ENCODE peak calls at places on chromosome 14, in nine cellular contexts. One of them, this sample, is unnamed. For H3K9me3, the result is how much of the 10 kb centered on the place peaks cover.

GRCh38 chr14:67620217-67620789 is 583 bp downstream of the ARG2 start:
- DNase-seq in left lung: no peak
- DNase-seq in Karpas-422: peak
- DNase-seq in thoracic aorta: no peak
- DNase-seq in transverse colon: peak
- DNase-seq in AG04450: no peak
- DNase-seq in psoas muscle: no peak
- DNase-seq in tibial artery: no peak
- DNase-seq in OCI-LY7: no peak
- DNase-seq in this sample: no peak

GRCh38 chr14:69650948-69651369 is 39.6 kb downstream of the SUSD6 start:
- DNase-seq in tibial artery: no peak
- DNase-seq in AG04450: no peak
- DNase-seq in Karpas-422: no peak
- DNase-seq in thoracic aorta: no peak
- DNase-seq in psoas muscle: no peak
- DNase-seq in OCI-LY7: no peak
- DNase-seq in transverse colon: no peak
- DNase-seq in left lung: no peak
- DNase-seq in this sample: no peak

GRCh38 chr14:73237219-73237785 is at the start of gene PAPLN:
- DNase-seq in Karpas-422: no peak
- DNase-seq in tibial artery: no peak
- DNase-seq in thoracic aorta: no peak
- DNase-seq in left lung: no peak
- DNase-seq in psoas muscle: peak
- DNase-seq in AG04450: no peak
- DNase-seq in transverse colon: peak
- DNase-seq in OCI-LY7: no peak
- DNase-seq in this sample: no peak

GRCh38 chr14:65453807-65454480 is 41.4 kb downstream of the FUT8 start:
- DNase-seq in OCI-LY7: no peak
- DNase-seq in left lung: no peak
- DNase-seq in psoas muscle: no peak
- DNase-seq in tibial artery: no peak
- DNase-seq in AG04450: no peak
- DNase-seq in transverse colon: no peak
- DNase-seq in thoracic aorta: no peak
- DNase-seq in Karpas-422: no peak
- DNase-seq in this sample: no peak

GRCh38 chr14:39704581-39704980 is 272.3 kb upstream of the FBXO33 start:
- DNase-seq in OCI-LY7: peak
- DNase-seq in Karpas-422: no peak
- DNase-seq in transverse colon: no peak
- DNase-seq in psoas muscle: no peak
- DNase-seq in AG04450: no peak
- DNase-seq in tibial artery: no peak
- DNase-seq in left lung: no peak
- DNase-seq in thoracic aorta: no peak
- DNase-seq in this sample: no peak

GRCh38 chr14:94974893-94975292 is 182.4 kb downstream of the DICER1 start:
- DNase-seq in tibial artery: no peak
- DNase-seq in Karpas-422: no peak
- DNase-seq in thoracic aorta: no peak
- DNase-seq in AG04450: no peak
- DNase-seq in transverse colon: no peak
- DNase-seq in OCI-LY7: no peak
- DNase-seq in left lung: no peak
- DNase-seq in psoas muscle: peak
- DNase-seq in this sample: no peak

GRCh38 chr14:100617715-100618693 is 30.8 kb upstream of the BEGAIN start:
- DNase-seq in Karpas-422: no peak
- DNase-seq in psoas muscle: no peak
- DNase-seq in OCI-LY7: no peak
- DNase-seq in transverse colon: peak
- DNase-seq in AG04450: no peak
- DNase-seq in tibial artery: peak
- DNase-seq in thoracic aorta: no peak
- DNase-seq in left lung: no peak
- DNase-seq in this sample: no peak

GRCh38 chr14:80388980-80389711 is 177.8 kb upstream of the DIO2 start:
- DNase-seq in Karpas-422: no peak
- DNase-seq in psoas muscle: no peak
- DNase-seq in AG04450: peak
- DNase-seq in thoracic aorta: no peak
- DNase-seq in left lung: no peak
- DNase-seq in tibial artery: no peak
- DNase-seq in OCI-LY7: no peak
- DNase-seq in transverse colon: no peak
- DNase-seq in this sample: no peak

GRCh38 chr14:75098209-75098608 is 28.6 kb downstream of the NEK9 start:
- DNase-seq in thoracic aorta: no peak
- DNase-seq in left lung: no peak
- DNase-seq in transverse colon: no peak
- DNase-seq in AG04450: no peak
- DNase-seq in OCI-LY7: no peak
- DNase-seq in tibial artery: no peak
- DNase-seq in psoas muscle: no peak
- DNase-seq in Karpas-422: no peak
- DNase-seq in this sample: no peak

GRCh38 chr14:96162741-96163140 is 41.9 kb upstream of the BDKRB2 start:
- DNase-seq in Karpas-422: no peak
- DNase-seq in left lung: no peak
- DNase-seq in thoracic aorta: no peak
- DNase-seq in psoas muscle: no peak
- DNase-seq in OCI-LY7: no peak
- DNase-seq in AG04450: no peak
- DNase-seq in transverse colon: no peak
- DNase-seq in tibial artery: no peak
- DNase-seq in this sample: no peak

GRCh38 chr14:65281991-65282908 is 130.3 kb upstream of the FUT8 start:
- DNase-seq in AG04450: no peak
- DNase-seq in left lung: no peak
- DNase-seq in tibial artery: no peak
- DNase-seq in transverse colon: no peak
- DNase-seq in psoas muscle: no peak
- DNase-seq in thoracic aorta: no peak
- DNase-seq in Karpas-422: no peak
- DNase-seq in OCI-LY7: peak
- DNase-seq in this sample: no peak

GRCh38 chr14:76773956-76774355 is 12.7 kb downstream of the VASH1 start:
- DNase-seq in thoracic aorta: no peak
- DNase-seq in Karpas-422: no peak
- DNase-seq in OCI-LY7: no peak
- DNase-seq in psoas muscle: no peak
- DNase-seq in left lung: no peak
- DNase-seq in AG04450: no peak
- DNase-seq in tibial artery: peak
- DNase-seq in transverse colon: no peak
- DNase-seq in this sample: no peak

GRCh38 chr14:23362200-23362599 is 2.8 kb downstream of the EFS start:
- DNase-seq in OCI-LY7: no peak
- DNase-seq in AG04450: no peak
- DNase-seq in tibial artery: no peak
- DNase-seq in Karpas-422: no peak
- DNase-seq in thoracic aorta: no peak
- DNase-seq in transverse colon: no peak
- DNase-seq in psoas muscle: no peak
- DNase-seq in left lung: no peak
- DNase-seq in this sample: no peak

GRCh38 chr14:33660248-33660647 is 290.6 kb downstream of the EGLN3 start:
- DNase-seq in psoas muscle: no peak
- DNase-seq in tibial artery: no peak
- DNase-seq in AG04450: no peak
- DNase-seq in left lung: no peak
- DNase-seq in Karpas-422: no peak
- DNase-seq in thoracic aorta: no peak
- DNase-seq in OCI-LY7: no peak
- DNase-seq in transverse colon: no peak
- DNase-seq in this sample: no peak

GRCh38 chr14:54829486-54830224 is 73.0 kb downstream of the GCH1 start:
- DNase-seq in psoas muscle: no peak
- DNase-seq in Karpas-422: peak
- DNase-seq in left lung: no peak
- DNase-seq in thoracic aorta: no peak
- DNase-seq in transverse colon: no peak
- DNase-seq in tibial artery: no peak
- DNase-seq in AG04450: no peak
- DNase-seq in OCI-LY7: no peak
- DNase-seq in this sample: no peak

GRCh38 chr14:45793081-45793480 is 540.1 kb upstream of the MIS18BP1 start:
- DNase-seq in Karpas-422: no peak
- DNase-seq in AG04450: no peak
- DNase-seq in psoas muscle: no peak
- DNase-seq in transverse colon: no peak
- DNase-seq in thoracic aorta: no peak
- DNase-seq in tibial artery: no peak
- DNase-seq in left lung: no peak
- DNase-seq in OCI-LY7: no peak
- DNase-seq in this sample: no peak
- H3K9me3 ChIP-seq in Karpas-422: under half
- H3K9me3 ChIP-seq in AG04450: under half
- H3K9me3 ChIP-seq in psoas muscle: under half
- H3K9me3 ChIP-seq in transverse colon: under half
- H3K9me3 ChIP-seq in thoracic aorta: under half
- H3K9me3 ChIP-seq in tibial artery: under half
- H3K9me3 ChIP-seq in left lung: under half
- H3K9me3 ChIP-seq in OCI-LY7: under half
- H3K9me3 ChIP-seq in this sample: under half

DNA sequence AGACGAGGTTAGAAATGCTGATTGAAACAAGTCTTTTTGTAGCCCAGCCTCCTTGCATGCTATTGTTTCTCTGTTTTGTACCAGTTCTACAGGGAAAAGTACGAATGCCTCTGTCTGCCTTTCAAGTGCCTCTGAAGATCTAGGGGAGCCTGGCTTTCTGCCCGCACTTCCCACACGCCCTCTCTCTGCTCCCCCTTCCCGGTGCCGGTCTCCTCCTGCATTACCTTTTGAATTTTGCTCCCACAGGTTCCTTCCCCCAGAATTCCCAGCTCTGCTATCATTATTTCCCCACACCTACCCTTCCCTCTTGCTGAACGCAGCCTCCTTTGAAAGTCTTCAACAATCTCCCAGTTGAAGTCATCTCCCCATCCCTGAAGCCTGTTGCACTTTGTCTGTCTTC is 689.7 kb downstream of the BCL11B start:
- DNase-seq in transverse colon: no peak
- DNase-seq in left lung: no peak
- DNase-seq in thoracic aorta: no peak
- DNase-seq in psoas muscle: no peak
- DNase-seq in Karpas-422: no peak
- DNase-seq in OCI-LY7: no peak
- DNase-seq in AG04450: no peak
- DNase-seq in tibial artery: no peak
- DNase-seq in this sample: no peak
- H3K9me3 ChIP-seq in transverse colon: under half
- H3K9me3 ChIP-seq in left lung: under half
- H3K9me3 ChIP-seq in thoracic aorta: under half
- H3K9me3 ChIP-seq in psoas muscle: under half
- H3K9me3 ChIP-seq in Karpas-422: under half
- H3K9me3 ChIP-seq in OCI-LY7: under half
- H3K9me3 ChIP-seq in AG04450: under half
- H3K9me3 ChIP-seq in tibial artery: under half
- H3K9me3 ChIP-seq in this sample: under half

DNA sequence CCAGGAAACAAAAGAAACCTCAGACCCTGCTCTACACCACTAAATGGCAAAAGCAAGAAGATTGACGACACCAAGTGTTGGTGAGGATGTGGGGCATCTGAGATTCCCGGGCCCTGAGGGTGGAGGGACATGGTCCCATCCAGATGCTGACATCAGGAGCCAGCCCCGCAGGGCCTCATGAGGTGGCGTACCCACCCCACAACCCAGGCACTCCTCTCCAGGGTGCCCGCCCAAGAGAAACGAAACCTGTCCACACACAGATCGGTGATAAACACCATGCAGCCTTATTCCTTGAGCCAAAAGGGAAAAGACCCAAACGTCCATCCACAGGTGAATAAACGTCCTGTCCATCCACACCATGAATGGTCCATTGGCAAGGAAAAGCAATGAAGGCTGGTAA is 54.8 kb upstream of the C14orf180 start:
- DNase-seq in transverse colon: no peak
- DNase-seq in tibial artery: peak
- DNase-seq in thoracic aorta: no peak
- DNase-seq in AG04450: no peak
- DNase-seq in psoas muscle: no peak
- DNase-seq in Karpas-422: no peak
- DNase-seq in OCI-LY7: no peak
- DNase-seq in left lung: no peak
- DNase-seq in this sample: no peak
- H3K9me3 ChIP-seq in transverse colon: under half
- H3K9me3 ChIP-seq in tibial artery: under half
- H3K9me3 ChIP-seq in thoracic aorta: under half
- H3K9me3 ChIP-seq in AG04450: under half
- H3K9me3 ChIP-seq in psoas muscle: under half
- H3K9me3 ChIP-seq in Karpas-422: under half
- H3K9me3 ChIP-seq in OCI-LY7: under half
- H3K9me3 ChIP-seq in left lung: under half
- H3K9me3 ChIP-seq in this sample: under half

GRCh38 chr14:106841701-106842100 is 1315.3 kb downstream of the TMEM121 start:
- DNase-seq in left lung: no peak
- DNase-seq in tibial artery: no peak
- DNase-seq in AG04450: no peak
- DNase-seq in transverse colon: no peak
- DNase-seq in psoas muscle: no peak
- DNase-seq in Karpas-422: no peak
- DNase-seq in OCI-LY7: no peak
- DNase-seq in thoracic aorta: no peak
- DNase-seq in this sample: no peak
- H3K9me3 ChIP-seq in left lung: under half
- H3K9me3 ChIP-seq in tibial artery: under half
- H3K9me3 ChIP-seq in AG04450: under half
- H3K9me3 ChIP-seq in transverse colon: under half
- H3K9me3 ChIP-seq in psoas muscle: under half
- H3K9me3 ChIP-seq in Karpas-422: under half
- H3K9me3 ChIP-seq in OCI-LY7: under half
- H3K9me3 ChIP-seq in thoracic aorta: under half
- H3K9me3 ChIP-seq in this sample: under half

DNA sequence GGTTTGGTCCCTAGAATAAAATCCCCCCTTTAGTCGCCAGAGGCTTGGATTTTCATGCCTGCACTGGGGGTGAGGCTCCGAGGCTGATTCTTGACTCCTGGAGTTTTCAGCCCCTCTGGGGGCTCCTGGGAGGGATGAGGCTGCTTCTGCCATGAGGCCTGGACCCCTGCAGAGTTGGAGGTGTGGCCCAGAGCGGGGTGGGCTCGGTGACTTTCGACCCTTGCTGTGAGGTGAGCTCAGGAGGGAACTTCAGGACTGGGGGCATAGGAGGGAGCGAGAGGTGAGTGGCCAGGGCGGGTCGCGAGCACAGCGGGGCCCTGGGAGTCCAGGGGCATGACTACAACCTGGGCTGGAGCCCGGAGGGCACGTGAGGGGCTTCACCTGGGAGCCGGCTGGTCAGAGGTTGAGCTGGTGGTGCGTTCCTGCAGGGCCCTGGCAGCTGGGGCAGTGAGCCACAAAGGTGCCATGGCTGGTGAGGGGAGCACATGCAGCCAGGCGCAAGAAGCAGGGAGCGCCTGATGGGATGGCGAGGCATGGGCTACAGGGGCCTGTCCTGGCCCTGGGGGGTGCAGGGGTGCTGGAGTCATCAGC is 168.2 kb downstream of the KIF26A start:
- DNase-seq in transverse colon: no peak
- DNase-seq in tibial artery: peak
- DNase-seq in AG04450: no peak
- DNase-seq in OCI-LY7: no peak
- DNase-seq in Karpas-422: no peak
- DNase-seq in psoas muscle: no peak
- DNase-seq in thoracic aorta: no peak
- DNase-seq in left lung: peak
- DNase-seq in this sample: no peak
- H3K9me3 ChIP-seq in transverse colon: under half
- H3K9me3 ChIP-seq in tibial artery: under half
- H3K9me3 ChIP-seq in AG04450: half or more
- H3K9me3 ChIP-seq in OCI-LY7: under half
- H3K9me3 ChIP-seq in Karpas-422: under half
- H3K9me3 ChIP-seq in psoas muscle: under half
- H3K9me3 ChIP-seq in thoracic aorta: under half
- H3K9me3 ChIP-seq in left lung: under half
- H3K9me3 ChIP-seq in this sample: under half

This sample was measured in T-helper 17 cell.